ENCODE peak calls at places on chromosomes 6 and 20, in six cellular contexts. Q is GF-D8; E is iPS DF 19.7; L is stimulated activated naive CD4-positive, alpha-beta T cell; S is stimulated activated CD4-positive, alpha-beta T cell treated with anti-CD3 and anti-CD28 coated beads, TNF-alpha, amount 100 ng/mL, for 4 hours; X is left ventricle myocardium superior. U is an unnamed sample.
A peak's percentile ranks its signal among the peaks of the same experiment; 100 is the strongest.

GRCh38 chr20:31607640-31608255 is 2.7 kb downstream of the ID1 start:
- DNase-seq in Q (no peak), S (no peak), X (no peak), E (no peak), L (no peak), U (no peak)

GRCh38 chr20:58853976-58854637 is 1.6 kb downstream of the GNAS start:
- DNase-seq in E (no peak), S (no peak), L (no peak), Q (no peak), X (no peak), U (no peak)

GRCh38 chr6:6384520-6384919 is 64.1 kb upstream of the F13A1 start:
- DNase-seq in X (no peak), S (no peak), L (no peak), E (peak; percentile 17), Q (no peak), U (no peak)

GRCh38 chr6:159595173-159595572 is 97.9 kb downstream of the SOD2 start:
- DNase-seq in L (no peak), Q (no peak), X (no peak), E (no peak), S (no peak), U (no peak)

GRCh38 chr6:52371656-52372151 is 9.8 kb downstream of the PAQR8 start:
- DNase-seq in Q (no peak), L (no peak), E (no peak), S (no peak), X (no peak), U (no peak)

GRCh38 chr6:8023638-8024037 is 40.6 kb downstream of the BLOC1S5 start:
- DNase-seq in Q (no peak), S (no peak), E (no peak), L (no peak), X (no peak), U (no peak)

GRCh38 chr6:51901766-51902165 is 185.6 kb downstream of the PKHD1 start:
- DNase-seq in L (no peak), S (no peak), X (no peak), E (no peak), Q (no peak), U (no peak)

GRCh38 chr6:17292600-17293133 is 11.5 kb downstream of the RBM24 start:
- DNase-seq in X (no peak), S (no peak), Q (no peak), E (no peak), L (no peak), U (no peak)

GRCh38 chr6:144653885-144654505 is 368.9 kb downstream of the UTRN start:
- DNase-seq in L (no peak), Q (no peak), E (no peak), X (no peak), S (no peak), U (no peak)

GRCh38 chr6:56246941-56247653 is at the start of gene COL21A1:
- DNase-seq in S (no peak), X (peak; percentile 66), Q (no peak), E (peak; percentile 90), L (no peak), U (no peak)

GRCh38 chr20:25283221-25283951 is 35.5 kb downstream of the PYGB start:
- DNase-seq in S (no peak), E (no peak), L (no peak), X (peak; percentile 22), Q (no peak), U (no peak)